ENCODE peak calls at places on chromosomes 7 and 10, in five cellular contexts. Y is choroid plexus epithelial cell; E is KG1; G is upper lobe of right lung; Q is stimulated activated CD4-positive, alpha-beta T cell treated with anti-CD3 and anti-CD28 coated beads, Interleukin-2, amount 100 ng/mL, for 48 hours. K is an unnamed sample.

GRCh38 chr7:47470567-47471357 is 111.1 kb downstream of the TNS3 start:
- DNase-seq in Y (no peak), E (no peak), G (no peak), Q (no peak), K (no peak)

GRCh38 chr7:72785166-72785955 is 42.6 kb downstream of the TYW1B start:
- DNase-seq in Y (peak), E (no peak), G (no peak), Q (no peak), K (no peak)

GRCh38 chr7:91634485-91635177 is 245.9 kb downstream of the MTERF1 start:
- DNase-seq in Y (no peak), E (no peak), G (no peak), Q (no peak), K (no peak)

GRCh38 chr7:7228472-7228871 is 46.1 kb downstream of the C1GALT1 start:
- DNase-seq in Y (no peak), E (no peak), G (no peak), Q (no peak), K (no peak)

GRCh38 chr10:110547139-110547761 is 20.2 kb upstream of the SMC3 start:
- DNase-seq in Y (peak), E (peak), G (no peak), Q (no peak), K (no peak)

GRCh38 chr10:129730993-129731325 is 233.1 kb downstream of the EBF3 start:
- DNase-seq in Y (no peak), E (no peak), G (no peak), Q (no peak), K (no peak)

GRCh38 chr7:152664636-152665035 is 11.3 kb downstream of the XRCC2 start:
- DNase-seq in Y (peak), E (no peak), G (no peak), Q (no peak), K (no peak)

GRCh38 chr7:144403649-144404061 is at the start of gene NOBOX:
- DNase-seq in Y (no peak), E (no peak), G (no peak), Q (no peak), K (no peak)

GRCh38 chr10:91901784-91902677 is 7.3 kb downstream of the FGFBP3 start:
- DNase-seq in Y (peak), E (peak), G (no peak), Q (peak), K (no peak)

GRCh38 chr10:102280397-102281015 is 35.2 kb downstream of the GBF1 start:
- DNase-seq in Y (peak), E (no peak), G (no peak), Q (no peak), K (no peak)

GRCh38 chr10:124711145-124711544 is 33.0 kb downstream of the FAM53B start:
- DNase-seq in Y (no peak), E (no peak), G (no peak), Q (no peak), K (no peak)

GRCh38 chr10:62155054-62155453 is 113.6 kb downstream of the RTKN2 start:
- DNase-seq in Y (no peak), E (no peak), G (no peak), Q (no peak), K (no peak)

GRCh38 chr7:24052572-24053223 is 231.3 kb upstream of the NPY start:
- DNase-seq in Y (peak), E (no peak), G (no peak), Q (no peak), K (no peak)

GRCh38 chr7:93161181-93161762 is 13.1 kb upstream of the SAMD9L start:
- DNase-seq in Y (no peak), E (no peak), G (no peak), Q (no peak), K (no peak)

GRCh38 chr7:99808766-99809165 is 19.0 kb upstream of the CYP3A43 start:
- DNase-seq in Y (no peak), E (no peak), G (no peak), Q (no peak), K (no peak)

GRCh38 chr10:60732240-60733188 is 45.8 kb upstream of the CDK1 start:
- DNase-seq in Y (no peak), E (peak), G (no peak), Q (no peak), K (peak)

GRCh38 chr7:127581716-127582115 is 3.7 kb downstream of the GCC1 start:
- DNase-seq in Y (no peak), E (no peak), G (no peak), Q (no peak), K (no peak)

GRCh38 chr10:129161184-129161583 is 305.9 kb upstream of the MGMT start:
- DNase-seq in Y (peak), E (no peak), G (no peak), Q (no peak), K (no peak)

GRCh38 chr7:84939888-84940287 is 247.0 kb downstream of the SEMA3D start:
- DNase-seq in Y (no peak), E (no peak), G (no peak), Q (no peak), K (no peak)

GRCh38 chr7:42084263-42084662 is 152.7 kb downstream of the GLI3 start:
- DNase-seq in Y (no peak), E (no peak), G (no peak), Q (no peak), K (no peak)

GRCh38 chr10:8790390-8790789 is 735.9 kb downstream of the GATA3 start:
- DNase-seq in Y (no peak), E (no peak), G (no peak), Q (no peak), K (no peak)

GRCh38 chr7:11168622-11169170 is 195.0 kb downstream of the PHF14 start:
- DNase-seq in Y (no peak), E (no peak), G (no peak), Q (no peak), K (no peak)

GRCh38 chr10:75410135-75410787 is 8.7 kb upstream of the ZNF503 start:
- DNase-seq in Y (no peak), E (no peak), G (no peak), Q (no peak), K (no peak)

GRCh38 chr7:70239930-70240329 is 641.7 kb downstream of the AUTS2 start:
- DNase-seq in Y (no peak), E (no peak), G (no peak), Q (no peak), K (no peak)

GRCh38 chr7:68706291-68706690 is 892.0 kb upstream of the AUTS2 start:
- DNase-seq in Y (peak), E (no peak), G (no peak), Q (no peak), K (no peak)

GRCh38 chr10:112141297-112141696 is 42.3 kb downstream of the GPAM start:
- DNase-seq in Y (no peak), E (no peak), G (no peak), Q (no peak), K (no peak)

GRCh38 chr7:475951-476441 is 43.6 kb downstream of the PDGFA start:
- DNase-seq in Y (no peak), E (no peak), G (peak), Q (no peak), K (no peak)

GRCh38 chr10:47023237-47024045 is 112.2 kb downstream of the PTPN20 start:
- DNase-seq in Y (no peak), E (no peak), G (peak), Q (no peak), K (no peak)

GRCh38 chr7:150950496-150951180 is 27.5 kb downstream of the KCNH2 start:
- DNase-seq in Y (no peak), E (no peak), G (peak), Q (no peak), K (no peak)

GRCh38 chr10:78407009-78407711 is 373.5 kb downstream of the RPS24 start:
- DNase-seq in Y (peak), E (no peak), G (peak), Q (peak), K (peak)

GRCh38 chr10:18737236-18737635 is 78.0 kb downstream of the ARL5B start:
- DNase-seq in Y (peak), E (no peak), G (no peak), Q (no peak), K (no peak)

GRCh38 chr10:21082206-21082605 is 185.1 kb upstream of the NEBL start:
- DNase-seq in Y (no peak), E (no peak), G (no peak), Q (no peak), K (no peak)